ENCODE peak calls at places on chromosomes 5 and 9, in four cellular contexts. One of them, this sample, is unnamed.
A peak's percentile ranks its signal among the peaks of the same experiment; 100 is the strongest.

GRCh38 chr5:111781200-111781599 is 24.2 kb upstream of the NREP start:
- DNase-seq in K562: no peak
- DNase-seq in HL-60: peak; percentile 76
- DNase-seq in GM12878: no peak
- DNase-seq in this sample: no peak

GRCh38 chr9:88748566-88749238 is 213.7 kb downstream of the NXNL2 start:
- DNase-seq in K562: no peak
- DNase-seq in HL-60: no peak
- DNase-seq in GM12878: no peak
- DNase-seq in this sample: no peak

GRCh38 chr9:21576331-21577189 is 94.4 kb upstream of the IFNE start:
- DNase-seq in K562: no peak
- DNase-seq in HL-60: no peak
- DNase-seq in GM12878: peak; percentile 20
- DNase-seq in this sample: no peak

GRCh38 chr9:72254881-72255545 is 105.8 kb downstream of the GDA start:
- DNase-seq in K562: no peak
- DNase-seq in HL-60: no peak
- DNase-seq in GM12878: no peak
- DNase-seq in this sample: no peak

GRCh38 chr5:155983954-155984353 is 343.0 kb upstream of the SGCD start:
- DNase-seq in K562: no peak
- DNase-seq in HL-60: no peak
- DNase-seq in GM12878: no peak
- DNase-seq in this sample: no peak

GRCh38 chr9:99431103-99431502 is 209.0 kb downstream of the SEC61B start:
- DNase-seq in K562: no peak
- DNase-seq in HL-60: no peak
- DNase-seq in GM12878: no peak
- DNase-seq in this sample: no peak

GRCh38 chr9:34578241-34579096 is 11.1 kb downstream of the CNTFR start:
- DNase-seq in K562: no peak
- DNase-seq in HL-60: no peak
- DNase-seq in GM12878: no peak
- DNase-seq in this sample: no peak

GRCh38 chr5:56481147-56481997 is 248.2 kb upstream of the ANKRD55 start:
- DNase-seq in K562: no peak
- DNase-seq in HL-60: peak; percentile 1
- DNase-seq in GM12878: peak; percentile 23
- DNase-seq in this sample: no peak

GRCh38 chr5:9479361-9479760 is 66.5 kb downstream of the SEMA5A start:
- DNase-seq in K562: no peak
- DNase-seq in HL-60: no peak
- DNase-seq in GM12878: no peak
- DNase-seq in this sample: no peak

GRCh38 chr9:122173670-122174069 is 14.0 kb downstream of the MORN5 start:
- DNase-seq in K562: no peak
- DNase-seq in HL-60: no peak
- DNase-seq in GM12878: no peak
- DNase-seq in this sample: no peak

GRCh38 chr9:81690251-81690851 is 1.0 kb upstream of the TLE1 start:
- DNase-seq in K562: no peak
- DNase-seq in HL-60: no peak
- DNase-seq in GM12878: no peak
- DNase-seq in this sample: no peak

GRCh38 chr5:132215329-132215728 is 12.3 kb downstream of the P4HA2 start:
- DNase-seq in K562: no peak
- DNase-seq in HL-60: no peak
- DNase-seq in GM12878: no peak
- DNase-seq in this sample: no peak

GRCh38 chr5:161925960-161926359 is 78.0 kb downstream of the GABRA1 start:
- DNase-seq in K562: no peak
- DNase-seq in HL-60: peak; percentile 25
- DNase-seq in GM12878: no peak
- DNase-seq in this sample: no peak

GRCh38 chr5:175467983-175468698 is 10.2 kb upstream of the SFXN1 start:
- DNase-seq in K562: no peak
- DNase-seq in HL-60: no peak
- DNase-seq in GM12878: no peak
- DNase-seq in this sample: no peak

GRCh38 chr5:2508514-2508913 is 243.0 kb downstream of the IRX2 start:
- DNase-seq in K562: no peak
- DNase-seq in HL-60: no peak
- DNase-seq in GM12878: no peak
- DNase-seq in this sample: no peak

GRCh38 chr5:2506603-2507002 is 244.9 kb downstream of the IRX2 start:
- DNase-seq in K562: no peak
- DNase-seq in HL-60: no peak
- DNase-seq in GM12878: no peak
- DNase-seq in this sample: no peak

GRCh38 chr5:2511131-2511530 is 240.3 kb downstream of the IRX2 start:
- DNase-seq in K562: no peak
- DNase-seq in HL-60: no peak
- DNase-seq in GM12878: no peak
- DNase-seq in this sample: no peak

GRCh38 chr5:2507611-2508010 is 243.9 kb downstream of the IRX2 start:
- DNase-seq in K562: no peak
- DNase-seq in HL-60: no peak
- DNase-seq in GM12878: no peak
- DNase-seq in this sample: no peak

GRCh38 chr5:2509527-2509926 is 241.9 kb downstream of the IRX2 start:
- DNase-seq in K562: no peak
- DNase-seq in HL-60: no peak
- DNase-seq in GM12878: no peak
- DNase-seq in this sample: no peak
- TF ChIP-seq SPI1 in K562: no peak
- TF ChIP-seq SPI1 in HL-60: no peak
- TF ChIP-seq SPI1 in GM12878: no peak
- TF ChIP-seq SPI1 in this sample: no peak

GRCh38 chr5:176529116-176529823 is 7.9 kb downstream of the RNF44 start:
- DNase-seq in K562: no peak
- DNase-seq in HL-60: no peak
- DNase-seq in GM12878: no peak
- DNase-seq in this sample: no peak

GRCh38 chr5:176529824-176530195 is 7.4 kb downstream of the RNF44 start:
- DNase-seq in K562: no peak
- DNase-seq in HL-60: peak; percentile 81
- DNase-seq in GM12878: no peak
- DNase-seq in this sample: no peak

GRCh38 chr5:176527246-176528222 is 9.7 kb downstream of the RNF44 start:
- DNase-seq in K562: no peak
- DNase-seq in HL-60: no peak
- DNase-seq in GM12878: no peak
- DNase-seq in this sample: no peak

GRCh38 chr5:176528761-176529115 is 8.5 kb downstream of the RNF44 start:
- DNase-seq in K562: no peak
- DNase-seq in HL-60: no peak
- DNase-seq in GM12878: no peak
- DNase-seq in this sample: no peak

GRCh38 chr5:176528301-176528700 is 8.9 kb downstream of the RNF44 start:
- DNase-seq in K562: no peak
- DNase-seq in HL-60: no peak
- DNase-seq in GM12878: no peak
- DNase-seq in this sample: no peak
- TF ChIP-seq POLR2AphosphoS5 in K562: no peak
- TF ChIP-seq POLR2AphosphoS5 in HL-60: no peak
- TF ChIP-seq POLR2AphosphoS5 in GM12878: no peak
- TF ChIP-seq POLR2AphosphoS5 in this sample: no peak

DNA sequence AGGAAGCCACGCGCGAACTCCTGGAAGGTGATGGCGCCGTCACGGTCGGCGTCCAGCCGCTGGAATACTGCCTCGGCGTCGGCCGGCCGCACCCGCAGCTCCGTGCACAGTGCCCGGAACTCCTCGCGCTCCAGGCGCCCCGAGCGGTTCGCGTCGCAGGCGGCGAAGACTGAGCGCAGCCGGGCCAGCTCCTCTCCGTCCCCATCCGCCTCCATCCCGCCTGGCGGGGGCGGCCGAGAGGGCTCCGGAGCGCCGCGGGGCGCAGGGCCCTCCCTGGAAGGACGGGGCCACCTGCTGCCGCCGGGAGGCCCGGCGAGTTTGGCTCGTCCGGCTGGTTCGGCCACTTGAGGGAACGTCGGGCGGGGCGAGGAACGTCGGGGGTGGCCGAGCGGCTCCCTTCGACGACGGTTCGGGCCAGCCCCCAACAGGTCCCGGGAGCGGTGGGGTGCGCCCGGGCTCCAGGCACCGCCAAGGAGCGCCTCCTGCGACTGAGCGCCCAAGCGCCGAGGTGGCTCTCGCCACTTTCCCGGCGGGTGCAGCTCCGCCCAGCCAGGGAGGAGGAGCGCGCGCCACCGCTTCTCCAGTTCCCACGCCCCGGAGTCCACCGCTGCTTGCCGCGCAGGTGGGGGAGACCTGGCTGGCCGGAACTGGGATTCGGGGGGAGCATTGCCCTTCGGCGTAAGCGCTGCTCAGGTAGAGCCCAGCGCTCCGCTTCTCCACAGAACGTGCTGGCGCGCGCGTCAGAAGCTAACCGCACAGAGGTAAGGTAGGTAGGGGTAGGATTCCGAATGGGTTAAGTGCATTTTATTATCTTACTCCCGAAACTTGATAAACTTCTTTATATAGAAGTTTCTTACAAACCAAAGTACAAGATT is at the start of gene RASEF:
- DNase-seq in K562: no peak
- DNase-seq in HL-60: no peak
- DNase-seq in GM12878: no peak
- DNase-seq in this sample: no peak
- TF ChIP-seq SPI1 in K562: no peak
- TF ChIP-seq SPI1 in HL-60: no peak
- TF ChIP-seq SPI1 in GM12878: no peak
- TF ChIP-seq SPI1 in this sample: no peak

GRCh38 chr5:1494780-1495524 is 28.8 kb downstream of the LPCAT1 start:
- DNase-seq in K562: no peak
- DNase-seq in HL-60: peak; percentile 84
- DNase-seq in GM12878: peak; percentile 74
- DNase-seq in this sample: no peak
- TF ChIP-seq POLR2AphosphoS5 in K562: no peak
- TF ChIP-seq POLR2AphosphoS5 in HL-60: peak; percentile 45
- TF ChIP-seq POLR2AphosphoS5 in GM12878: peak; percentile 79
- TF ChIP-seq POLR2AphosphoS5 in this sample: peak; percentile 66

GRCh38 chr5:149636861-149637246 is 55.6 kb downstream of the ARHGEF37 start:
- DNase-seq in K562: peak; percentile 68
- DNase-seq in HL-60: no peak
- DNase-seq in GM12878: no peak
- DNase-seq in this sample: no peak
- TF ChIP-seq SPI1 in K562: no peak
- TF ChIP-seq SPI1 in HL-60: no peak
- TF ChIP-seq SPI1 in GM12878: no peak
- TF ChIP-seq SPI1 in this sample: no peak

This sample was measured in GM12891.